ENCODE peak calls at places on chromosomes 4 and X, in seven cellular contexts. T, O, G, N, W, U and R are unnamed samples.

GRCh38 chr4:154205471-154205870 is 286.1 kb downstream of the DCHS2 start:
- DNase-seq in T (no peak), O (no peak), G (no peak), N (no peak), W (no peak), U (no peak), R (no peak)

GRCh38 chr4:154004859-154005520 is 216.1 kb upstream of the SFRP2 start:
- DNase-seq in T (no peak), O (no peak), G (no peak), N (no peak), W (no peak), U (no peak), R (no peak)

GRCh38 chr4:139753686-139754085 is 88.1 kb downstream of the MGST2 start:
- DNase-seq in T (no peak), O (no peak), G (no peak), N (no peak), W (no peak), U (no peak), R (no peak)

GRCh38 chrX:64894454-64895038 is 81.7 kb downstream of the ZC4H2 start:
- DNase-seq in T (peak), O (no peak), G (peak), N (peak), W (no peak), U (peak), R (peak)

GRCh38 chr4:115944146-115944905 is 830.9 kb upstream of the NDST4 start:
- DNase-seq in T (no peak), O (no peak), G (no peak), N (no peak), W (no peak), U (no peak), R (no peak)

GRCh38 chrX:50700921-50701320 is 113.1 kb downstream of the SHROOM4 start:
- DNase-seq in T (no peak), O (no peak), G (no peak), N (no peak), W (no peak), U (no peak), R (no peak)

GRCh38 chr4:76697129-76697803 is 200.7 kb downstream of the SOWAHB start:
- DNase-seq in T (no peak), O (no peak), G (no peak), N (no peak), W (peak), U (no peak), R (no peak)

GRCh38 chrX:55759478-55759877 is 41.9 kb downstream of the RRAGB start:
- DNase-seq in T (no peak), O (no peak), G (no peak), N (no peak), W (no peak), U (no peak), R (no peak)

GRCh38 chr4:159370316-159370715 is 267.4 kb downstream of the RAPGEF2 start:
- DNase-seq in T (no peak), O (no peak), G (no peak), N (no peak), W (no peak), U (no peak), R (no peak)

GRCh38 chrX:12771445-12772069 is 19.7 kb upstream of the PRPS2 start:
- DNase-seq in T (peak), O (peak), G (peak), N (no peak), W (peak), U (peak), R (peak)

GRCh38 chrX:30748337-30748960 is 95.2 kb downstream of the GK start:
- DNase-seq in T (no peak), O (no peak), G (peak), N (peak), W (no peak), U (no peak), R (no peak)

GRCh38 chrX:108224727-108225455 is 133.3 kb downstream of the ATG4A start:
- DNase-seq in T (peak), O (no peak), G (peak), N (peak), W (peak), U (no peak), R (no peak)

GRCh38 chrX:68851082-68851481 is 22.3 kb downstream of the EFNB1 start:
- DNase-seq in T (peak), O (no peak), G (no peak), N (no peak), W (no peak), U (no peak), R (no peak)

GRCh38 chrX:45322382-45322781 is 121.7 kb upstream of the DIPK2B start:
- DNase-seq in T (no peak), O (no peak), G (no peak), N (peak), W (no peak), U (peak), R (no peak)

GRCh38 chrX:107576392-107576791 is 51.9 kb upstream of the PRPS1 start:
- DNase-seq in T (no peak), O (no peak), G (no peak), N (no peak), W (no peak), U (no peak), R (no peak)

GRCh38 chr4:140094701-140095420 is 59.1 kb downstream of the MAML3 start:
- DNase-seq in T (peak), O (no peak), G (no peak), N (no peak), W (no peak), U (peak), R (no peak)

GRCh38 chr4:177271091-177271490 is 38.6 kb upstream of the NEIL3 start:
- DNase-seq in T (no peak), O (no peak), G (no peak), N (no peak), W (no peak), U (no peak), R (no peak)

GRCh38 chr4:177275999-177276398 is 33.7 kb upstream of the NEIL3 start:
- DNase-seq in T (no peak), O (no peak), G (no peak), N (no peak), W (no peak), U (no peak), R (no peak)

GRCh38 chr4:177267911-177268310 is 41.8 kb upstream of the NEIL3 start:
- DNase-seq in T (no peak), O (no peak), G (no peak), N (no peak), W (no peak), U (no peak), R (no peak)

GRCh38 chr4:177266492-177266891 is 43.2 kb upstream of the NEIL3 start:
- DNase-seq in T (no peak), O (no peak), G (no peak), N (no peak), W (no peak), U (no peak), R (no peak)

DNA sequence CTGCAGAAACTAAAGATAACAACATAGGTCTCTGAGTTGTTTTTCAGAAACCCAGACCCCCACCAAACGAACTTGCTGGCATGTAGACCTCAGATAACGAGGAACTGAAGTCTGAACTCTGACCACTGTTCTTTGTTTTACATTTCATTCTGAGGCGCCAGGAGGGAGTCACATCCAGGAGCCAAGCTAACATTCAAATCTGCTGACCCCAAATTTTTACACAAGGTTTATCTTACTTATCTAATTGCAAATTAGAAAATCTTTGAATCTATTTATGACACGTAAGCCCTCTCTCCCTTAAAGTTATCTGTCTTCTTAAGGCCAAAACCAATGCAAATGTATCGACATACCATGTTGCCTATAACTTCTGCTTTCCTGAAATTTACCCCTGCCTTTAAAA is 37.7 kb upstream of the NEIL3 start:
- DNase-seq in T (no peak), O (no peak), G (no peak), N (no peak), W (no peak), U (no peak), R (no peak)
- TF ChIP-seq TAF1 in T (no peak), O (no peak), G (no peak), N (no peak), W (no peak), U (no peak), R (no peak)

GRCh38 chr4:18318682-18319410 is 297.3 kb upstream of the LCORL start:
- DNase-seq in T (peak), O (no peak), G (no peak), N (no peak), W (no peak), U (no peak), R (no peak)
- TF ChIP-seq POLR2AphosphoS5 in T (no peak), O (no peak), G (no peak), N (no peak), W (no peak), U (no peak), R (no peak)

GRCh38 chr4:177464026-177464425 is 21.8 kb upstream of the AGA start:
- DNase-seq in T (no peak), O (no peak), G (no peak), N (no peak), W (no peak), U (no peak), R (no peak)
- TF ChIP-seq TAF1 in T (no peak), O (no peak), G (no peak), N (no peak), W (no peak), U (no peak), R (no peak)

GRCh38 chr4:41571422-41571821 is 33.5 kb downstream of the LIMCH1 start:
- DNase-seq in T (no peak), O (no peak), G (no peak), N (no peak), W (no peak), U (no peak), R (no peak)

GRCh38 chr4:41575665-41576064 is 37.7 kb downstream of the LIMCH1 start:
- DNase-seq in T (no peak), O (no peak), G (no peak), N (no peak), W (no peak), U (no peak), R (no peak)

GRCh38 chr4:41572414-41572986 is 34.5 kb downstream of the LIMCH1 start:
- DNase-seq in T (no peak), O (no peak), G (no peak), N (no peak), W (no peak), U (no peak), R (no peak)

GRCh38 chr4:41573458-41574129 is 35.6 kb downstream of the LIMCH1 start:
- DNase-seq in T (no peak), O (no peak), G (no peak), N (no peak), W (no peak), U (no peak), R (no peak)

DNA sequence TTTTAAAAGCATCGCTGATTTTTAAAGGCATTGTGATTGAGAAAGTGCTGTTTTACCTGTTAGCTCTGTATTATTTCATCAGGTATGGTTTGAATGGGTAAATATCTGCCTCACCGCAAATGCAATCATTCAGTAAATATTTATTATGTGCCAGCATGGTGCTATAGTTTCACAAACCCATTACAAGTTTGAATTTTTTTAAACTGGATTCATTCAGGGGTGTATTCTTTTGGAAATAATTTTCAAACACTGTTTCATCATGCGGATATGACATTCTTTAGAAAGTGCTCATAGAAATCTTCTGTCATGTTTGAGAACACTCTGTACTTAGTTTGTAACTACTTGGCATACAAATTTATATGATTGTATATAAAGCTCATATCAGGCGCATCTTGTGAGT is 37.2 kb downstream of the LIMCH1 start:
- DNase-seq in T (no peak), O (no peak), G (no peak), N (no peak), W (no peak), U (no peak), R (no peak)
- TF ChIP-seq POLR2AphosphoS5 in T (no peak), O (no peak), G (no peak), N (no peak), W (no peak), U (no peak), R (no peak)

DNA sequence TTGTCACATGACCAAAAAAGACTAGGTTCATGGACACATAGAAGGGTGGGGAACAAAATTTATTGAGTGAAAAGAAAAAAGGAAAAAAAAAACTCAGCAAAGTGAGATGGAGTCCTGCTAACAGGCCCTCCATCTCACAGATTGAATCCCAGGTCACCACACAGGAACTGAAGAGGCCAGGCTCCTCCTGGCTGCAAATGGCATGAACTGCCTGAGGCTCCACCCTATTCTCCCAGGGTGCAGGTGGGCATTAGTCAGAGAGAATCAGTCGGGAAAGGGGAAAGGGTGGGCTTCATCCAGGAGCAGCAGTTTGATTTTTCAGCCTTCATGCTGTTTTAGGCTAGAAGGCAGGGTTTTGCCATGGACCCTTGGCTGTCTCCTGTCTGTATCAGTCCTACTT is 128.5 kb upstream of the GRID2 start:
- DNase-seq in T (no peak), O (no peak), G (no peak), N (no peak), W (no peak), U (peak), R (no peak)
- TF ChIP-seq TAF1 in T (no peak), O (no peak), G (no peak), N (no peak), W (no peak), U (no peak), R (no peak)

GRCh38 chrX:21991504-21991903 is 40.6 kb upstream of the PHEX start:
- DNase-seq in T (no peak), O (no peak), G (no peak), N (no peak), W (no peak), U (no peak), R (no peak)

GRCh38 chrX:21998037-21998436 is 34.1 kb upstream of the PHEX start:
- DNase-seq in T (no peak), O (no peak), G (no peak), N (no peak), W (no peak), U (no peak), R (no peak)

GRCh38 chrX:21993265-21993664 is 38.9 kb upstream of the PHEX start:
- DNase-seq in T (no peak), O (no peak), G (no peak), N (no peak), W (peak), U (no peak), R (no peak)

GRCh38 chrX:21996872-21997271 is 35.3 kb upstream of the PHEX start:
- DNase-seq in T (no peak), O (no peak), G (no peak), N (peak), W (no peak), U (no peak), R (no peak)
- TF ChIP-seq POLR2AphosphoS5 in T (no peak), O (no peak), G (no peak), N (no peak), W (no peak), U (no peak), R (no peak)

GRCh38 chr4:1060121-1060520 is 48.7 kb downstream of the FGFRL1 start:
- DNase-seq in T (no peak), O (no peak), G (no peak), N (no peak), W (no peak), U (no peak), R (no peak)
- TF ChIP-seq TAF1 in T (no peak), O (no peak), G (no peak), N (no peak), W (no peak), U (no peak), R (no peak)

GRCh38 chr4:101347267-101347556 is at the start of gene PPP3CA:
- DNase-seq in T (peak), O (no peak), G (no peak), N (no peak), W (no peak), U (no peak), R (no peak)
- TF ChIP-seq POLR2AphosphoS5 in T (no peak), O (no peak), G (no peak), N (no peak), W (peak), U (no peak), R (no peak)